ENCODE peak calls at places on chromosomes 13 and 19, in seven cellular contexts. One of them, this sample, is unnamed.

GRCh38 chr13:45242070-45242469 is 41.2 kb upstream of the KCTD4 start:
- DNase-seq in uterus: no peak
- DNase-seq in endothelial cell of umbilical vein: peak
- DNase-seq in lower leg skin: no peak
- DNase-seq in tibial nerve: no peak
- DNase-seq in suprapubic skin: no peak
- DNase-seq in stomach: no peak
- DNase-seq in this sample: no peak

GRCh38 chr19:5046339-5047039 is 77.6 kb downstream of the KDM4B start:
- DNase-seq in uterus: no peak
- DNase-seq in endothelial cell of umbilical vein: no peak
- DNase-seq in lower leg skin: no peak
- DNase-seq in tibial nerve: no peak
- DNase-seq in suprapubic skin: no peak
- DNase-seq in stomach: peak
- DNase-seq in this sample: no peak

GRCh38 chr19:55652311-55653078 is 2.3 kb upstream of the U2AF2 start:
- DNase-seq in uterus: no peak
- DNase-seq in endothelial cell of umbilical vein: no peak
- DNase-seq in lower leg skin: no peak
- DNase-seq in tibial nerve: no peak
- DNase-seq in suprapubic skin: no peak
- DNase-seq in stomach: no peak
- DNase-seq in this sample: no peak

GRCh38 chr13:27401210-27401609 is 23.2 kb upstream of the GTF3A start:
- DNase-seq in uterus: no peak
- DNase-seq in endothelial cell of umbilical vein: no peak
- DNase-seq in lower leg skin: no peak
- DNase-seq in tibial nerve: no peak
- DNase-seq in suprapubic skin: no peak
- DNase-seq in stomach: no peak
- DNase-seq in this sample: no peak

GRCh38 chr13:100601716-100602115 is 13.1 kb upstream of the GGACT start:
- DNase-seq in uterus: no peak
- DNase-seq in endothelial cell of umbilical vein: no peak
- DNase-seq in lower leg skin: peak
- DNase-seq in tibial nerve: no peak
- DNase-seq in suprapubic skin: no peak
- DNase-seq in stomach: no peak
- DNase-seq in this sample: no peak

GRCh38 chr13:41941174-41941573 is 19.7 kb downstream of the VWA8 start:
- DNase-seq in uterus: no peak
- DNase-seq in endothelial cell of umbilical vein: no peak
- DNase-seq in lower leg skin: no peak
- DNase-seq in tibial nerve: no peak
- DNase-seq in suprapubic skin: no peak
- DNase-seq in stomach: no peak
- DNase-seq in this sample: no peak

GRCh38 chr13:43009506-43009905 is 13.9 kb upstream of the DNAJC15 start:
- DNase-seq in uterus: no peak
- DNase-seq in endothelial cell of umbilical vein: no peak
- DNase-seq in lower leg skin: no peak
- DNase-seq in tibial nerve: no peak
- DNase-seq in suprapubic skin: no peak
- DNase-seq in stomach: no peak
- DNase-seq in this sample: no peak

GRCh38 chr13:42702726-42703125 is 78.7 kb upstream of the FAM216B start:
- DNase-seq in uterus: peak
- DNase-seq in endothelial cell of umbilical vein: no peak
- DNase-seq in lower leg skin: no peak
- DNase-seq in tibial nerve: no peak
- DNase-seq in suprapubic skin: no peak
- DNase-seq in stomach: no peak
- DNase-seq in this sample: no peak

GRCh38 chr13:74629985-74630384 is 495.8 kb upstream of the KLF12 start:
- DNase-seq in uterus: peak
- DNase-seq in endothelial cell of umbilical vein: no peak
- DNase-seq in lower leg skin: no peak
- DNase-seq in tibial nerve: no peak
- DNase-seq in suprapubic skin: no peak
- DNase-seq in stomach: no peak
- DNase-seq in this sample: no peak

GRCh38 chr13:33571618-33572017 is 246.3 kb upstream of the RFC3 start:
- DNase-seq in uterus: no peak
- DNase-seq in endothelial cell of umbilical vein: no peak
- DNase-seq in lower leg skin: no peak
- DNase-seq in tibial nerve: no peak
- DNase-seq in suprapubic skin: no peak
- DNase-seq in stomach: no peak
- DNase-seq in this sample: no peak

GRCh38 chr13:33025220-33025744 is 9.1 kb downstream of the KL start:
- DNase-seq in uterus: no peak
- DNase-seq in endothelial cell of umbilical vein: no peak
- DNase-seq in lower leg skin: no peak
- DNase-seq in tibial nerve: no peak
- DNase-seq in suprapubic skin: no peak
- DNase-seq in stomach: no peak
- DNase-seq in this sample: no peak

GRCh38 chr19:33273881-33274662 is 28.3 kb downstream of the CEBPA start:
- DNase-seq in uterus: peak
- DNase-seq in endothelial cell of umbilical vein: peak
- DNase-seq in lower leg skin: no peak
- DNase-seq in tibial nerve: no peak
- DNase-seq in suprapubic skin: no peak
- DNase-seq in stomach: peak
- DNase-seq in this sample: peak

GRCh38 chr19:55304279-55304978 is 20.6 kb downstream of the BRSK1 start:
- DNase-seq in uterus: no peak
- DNase-seq in endothelial cell of umbilical vein: no peak
- DNase-seq in lower leg skin: no peak
- DNase-seq in tibial nerve: no peak
- DNase-seq in suprapubic skin: no peak
- DNase-seq in stomach: peak
- DNase-seq in this sample: peak

GRCh38 chr13:41034862-41035261 is 15.7 kb upstream of the ELF1 start:
- DNase-seq in uterus: no peak
- DNase-seq in endothelial cell of umbilical vein: peak
- DNase-seq in lower leg skin: no peak
- DNase-seq in tibial nerve: no peak
- DNase-seq in suprapubic skin: no peak
- DNase-seq in stomach: no peak
- DNase-seq in this sample: no peak

GRCh38 chr13:32861304-32861703 is 154.9 kb upstream of the KL start:
- DNase-seq in uterus: no peak
- DNase-seq in endothelial cell of umbilical vein: no peak
- DNase-seq in lower leg skin: no peak
- DNase-seq in tibial nerve: no peak
- DNase-seq in suprapubic skin: no peak
- DNase-seq in stomach: no peak
- DNase-seq in this sample: no peak

GRCh38 chr19:35354898-35355297 is 3.4 kb upstream of the FFAR3 start:
- DNase-seq in uterus: no peak
- DNase-seq in endothelial cell of umbilical vein: no peak
- DNase-seq in lower leg skin: peak
- DNase-seq in tibial nerve: no peak
- DNase-seq in suprapubic skin: no peak
- DNase-seq in stomach: no peak
- DNase-seq in this sample: no peak

GRCh38 chr13:33642374-33643065 is 175.4 kb upstream of the RFC3 start:
- DNase-seq in uterus: peak
- DNase-seq in endothelial cell of umbilical vein: no peak
- DNase-seq in lower leg skin: no peak
- DNase-seq in tibial nerve: peak
- DNase-seq in suprapubic skin: no peak
- DNase-seq in stomach: no peak
- DNase-seq in this sample: peak

GRCh38 chr13:91813255-91813654 is 414.8 kb downstream of the GPC5 start:
- DNase-seq in uterus: no peak
- DNase-seq in endothelial cell of umbilical vein: no peak
- DNase-seq in lower leg skin: no peak
- DNase-seq in tibial nerve: no peak
- DNase-seq in suprapubic skin: no peak
- DNase-seq in stomach: no peak
- DNase-seq in this sample: no peak

GRCh38 chr13:110483386-110483785 is 78.1 kb downstream of the RAB20 start:
- DNase-seq in uterus: no peak
- DNase-seq in endothelial cell of umbilical vein: no peak
- DNase-seq in lower leg skin: no peak
- DNase-seq in tibial nerve: no peak
- DNase-seq in suprapubic skin: no peak
- DNase-seq in stomach: no peak
- DNase-seq in this sample: no peak
- TF ChIP-seq POLR2A in uterus: no peak
- TF ChIP-seq POLR2A in endothelial cell of umbilical vein: no peak
- TF ChIP-seq POLR2A in lower leg skin: no peak
- TF ChIP-seq POLR2A in tibial nerve: no peak
- TF ChIP-seq POLR2A in suprapubic skin: no peak
- TF ChIP-seq POLR2A in stomach: no peak
- TF ChIP-seq POLR2A in this sample: no peak

GRCh38 chr19:48874309-48875135 is 2.3 kb downstream of the PPP1R15A start:
- DNase-seq in uterus: peak
- DNase-seq in endothelial cell of umbilical vein: peak
- DNase-seq in lower leg skin: peak
- DNase-seq in tibial nerve: no peak
- DNase-seq in suprapubic skin: no peak
- DNase-seq in stomach: peak
- DNase-seq in this sample: peak

GRCh38 chr19:48872182-48872883 is at the start of gene PPP1R15A:
- DNase-seq in uterus: peak
- DNase-seq in endothelial cell of umbilical vein: peak
- DNase-seq in lower leg skin: peak
- DNase-seq in tibial nerve: peak
- DNase-seq in suprapubic skin: peak
- DNase-seq in stomach: peak
- DNase-seq in this sample: peak

GRCh38 chr19:48870048-48870447 is 1.6 kb upstream of the PLEKHA4 start:
- DNase-seq in uterus: no peak
- DNase-seq in endothelial cell of umbilical vein: no peak
- DNase-seq in lower leg skin: no peak
- DNase-seq in tibial nerve: no peak
- DNase-seq in suprapubic skin: no peak
- DNase-seq in stomach: no peak
- DNase-seq in this sample: no peak

GRCh38 chr19:48873476-48874308 is 1.5 kb downstream of the PPP1R15A start:
- DNase-seq in uterus: no peak
- DNase-seq in endothelial cell of umbilical vein: no peak
- DNase-seq in lower leg skin: peak
- DNase-seq in tibial nerve: no peak
- DNase-seq in suprapubic skin: no peak
- DNase-seq in stomach: no peak
- DNase-seq in this sample: no peak

DNA sequence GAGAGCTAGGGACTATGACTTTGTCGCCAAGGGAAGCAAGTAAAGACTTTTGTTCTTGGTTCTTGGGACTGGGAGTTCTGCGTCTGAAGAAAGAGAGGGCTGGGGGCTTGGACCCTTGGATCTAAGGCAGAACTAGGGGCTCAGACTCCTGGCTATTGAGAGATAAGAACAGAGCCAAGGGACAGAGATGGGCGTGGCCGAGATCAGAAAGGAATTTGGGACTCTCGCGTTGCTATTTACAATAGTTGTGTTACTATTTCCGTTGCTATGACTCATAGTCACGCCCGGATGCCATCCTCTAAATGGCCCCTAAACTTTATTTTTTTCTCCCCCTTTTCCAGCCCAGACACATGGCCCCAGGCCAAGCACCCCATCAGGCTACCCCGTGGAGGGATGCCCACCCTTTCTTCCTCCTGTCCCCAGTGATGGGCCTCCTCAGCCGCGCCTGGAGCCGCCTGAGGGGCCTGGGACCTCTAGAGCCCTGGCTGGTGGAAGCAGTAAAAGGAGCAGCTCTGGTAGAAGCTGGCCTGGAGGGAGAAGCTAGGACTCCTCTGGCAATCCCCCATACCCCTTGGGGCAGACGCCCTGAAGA is 759 bp downstream of the PPP1R15A start:
- DNase-seq in uterus: peak
- DNase-seq in endothelial cell of umbilical vein: peak
- DNase-seq in lower leg skin: peak
- DNase-seq in tibial nerve: peak
- DNase-seq in suprapubic skin: peak
- DNase-seq in stomach: peak
- DNase-seq in this sample: peak
- TF ChIP-seq CTCF in uterus: no peak
- TF ChIP-seq CTCF in endothelial cell of umbilical vein: no peak
- TF ChIP-seq CTCF in lower leg skin: no peak
- TF ChIP-seq CTCF in tibial nerve: no peak
- TF ChIP-seq CTCF in suprapubic skin: no peak
- TF ChIP-seq CTCF in stomach: no peak
- TF ChIP-seq CTCF in this sample: peak

GRCh38 chr19:19778666-19779065 is 42.9 kb downstream of the ZNF506 start:
- DNase-seq in uterus: no peak
- DNase-seq in endothelial cell of umbilical vein: no peak
- DNase-seq in lower leg skin: no peak
- DNase-seq in tibial nerve: no peak
- DNase-seq in suprapubic skin: no peak
- DNase-seq in stomach: no peak
- DNase-seq in this sample: no peak

GRCh38 chr19:19774354-19775033 is 41.6 kb upstream of the ZNF14 start:
- DNase-seq in uterus: no peak
- DNase-seq in endothelial cell of umbilical vein: no peak
- DNase-seq in lower leg skin: no peak
- DNase-seq in tibial nerve: no peak
- DNase-seq in suprapubic skin: no peak
- DNase-seq in stomach: no peak
- DNase-seq in this sample: no peak

GRCh38 chr19:19776206-19777008 is 43.5 kb upstream of the ZNF14 start:
- DNase-seq in uterus: peak
- DNase-seq in endothelial cell of umbilical vein: peak
- DNase-seq in lower leg skin: peak
- DNase-seq in tibial nerve: peak
- DNase-seq in suprapubic skin: peak
- DNase-seq in stomach: peak
- DNase-seq in this sample: peak

GRCh38 chr19:19775891-19776205 is 42.9 kb upstream of the ZNF14 start:
- DNase-seq in uterus: no peak
- DNase-seq in endothelial cell of umbilical vein: no peak
- DNase-seq in lower leg skin: no peak
- DNase-seq in tibial nerve: no peak
- DNase-seq in suprapubic skin: no peak
- DNase-seq in stomach: no peak
- DNase-seq in this sample: no peak

GRCh38 chr19:19777692-19778091 is 43.9 kb downstream of the ZNF506 start:
- DNase-seq in uterus: no peak
- DNase-seq in endothelial cell of umbilical vein: no peak
- DNase-seq in lower leg skin: no peak
- DNase-seq in tibial nerve: no peak
- DNase-seq in suprapubic skin: no peak
- DNase-seq in stomach: no peak
- DNase-seq in this sample: no peak
- H3K4me3 ChIP-seq in uterus: no peak
- H3K4me3 ChIP-seq in endothelial cell of umbilical vein: no peak
- H3K4me3 ChIP-seq in lower leg skin: no peak
- H3K4me3 ChIP-seq in tibial nerve: no peak
- H3K4me3 ChIP-seq in suprapubic skin: no peak
- H3K4me3 ChIP-seq in stomach: no peak
- H3K4me3 ChIP-seq in this sample: no peak

DNA sequence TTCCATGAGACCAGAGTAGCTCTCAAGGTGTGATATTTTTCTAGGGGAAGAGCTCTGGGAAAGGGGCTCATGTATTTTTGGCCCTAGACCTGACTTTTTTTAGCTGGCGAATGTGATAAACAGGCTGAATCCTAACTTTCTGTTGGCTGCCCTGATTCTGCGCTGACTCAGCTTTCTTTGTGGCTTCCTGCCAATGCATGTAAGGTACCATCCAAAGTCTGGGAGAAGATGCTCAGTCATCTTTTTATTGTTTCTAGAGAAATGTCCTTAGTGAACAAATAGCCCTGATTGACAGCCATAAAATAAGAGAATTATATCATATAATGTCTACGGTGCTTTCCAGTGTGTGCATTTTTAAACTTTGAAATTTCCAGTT is 113.6 kb upstream of the MBNL2 start:
- DNase-seq in uterus: peak
- DNase-seq in endothelial cell of umbilical vein: no peak
- DNase-seq in lower leg skin: no peak
- DNase-seq in tibial nerve: no peak
- DNase-seq in suprapubic skin: no peak
- DNase-seq in stomach: no peak
- DNase-seq in this sample: peak
- TF ChIP-seq POLR2A in uterus: no peak
- TF ChIP-seq POLR2A in endothelial cell of umbilical vein: no peak
- TF ChIP-seq POLR2A in lower leg skin: no peak
- TF ChIP-seq POLR2A in tibial nerve: no peak
- TF ChIP-seq POLR2A in suprapubic skin: no peak
- TF ChIP-seq POLR2A in stomach: no peak
- TF ChIP-seq POLR2A in this sample: no peak

This sample was measured in adrenal gland.